ENCODE peak calls at places on chromosome 20, in seven cellular contexts. One of them, this sample, is unnamed.

GRCh38 chr20:8244637-8245036 is 112.6 kb downstream of the PLCB1 start:
- DNase-seq in cardiac muscle cell: peak; percentile 92
- DNase-seq in lower lobe of right lung: no peak
- DNase-seq in esophagus muscularis mucosa: no peak
- DNase-seq in transverse colon: no peak
- DNase-seq in IMR-90: peak; percentile 67
- DNase-seq in GM23248: peak; percentile 77
- DNase-seq in this sample: peak; percentile 40

GRCh38 chr20:3811421-3812258 is 8.7 kb upstream of the AP5S1 start:
- DNase-seq in lower lobe of right lung: peak; percentile 98
- DNase-seq in cardiac muscle cell: peak; percentile 100
- DNase-seq in GM23248: peak; percentile 98
- DNase-seq in transverse colon: peak; percentile 98
- DNase-seq in IMR-90: peak; percentile 99
- DNase-seq in esophagus muscularis mucosa: peak; percentile 99
- DNase-seq in this sample: peak; percentile 95

GRCh38 chr20:1964061-1964460 is 29.8 kb downstream of the PDYN start:
- DNase-seq in GM23248: no peak
- DNase-seq in IMR-90: no peak
- DNase-seq in transverse colon: no peak
- DNase-seq in lower lobe of right lung: no peak
- DNase-seq in cardiac muscle cell: no peak
- DNase-seq in esophagus muscularis mucosa: no peak
- DNase-seq in this sample: no peak

GRCh38 chr20:56801991-56802740 is 173.1 kb downstream of the TFAP2C start:
- DNase-seq in lower lobe of right lung: no peak
- DNase-seq in esophagus muscularis mucosa: no peak
- DNase-seq in transverse colon: no peak
- DNase-seq in GM23248: peak; percentile 38
- DNase-seq in IMR-90: peak; percentile 54
- DNase-seq in cardiac muscle cell: peak; percentile 28
- DNase-seq in this sample: no peak

GRCh38 chr20:37627060-37627766 is 66.6 kb upstream of the CTNNBL1 start:
- DNase-seq in cardiac muscle cell: peak; percentile 77
- DNase-seq in IMR-90: peak; percentile 55
- DNase-seq in transverse colon: no peak
- DNase-seq in esophagus muscularis mucosa: no peak
- DNase-seq in lower lobe of right lung: no peak
- DNase-seq in GM23248: peak; percentile 63
- DNase-seq in this sample: peak; percentile 81

GRCh38 chr20:44247676-44248419 is 740 bp downstream of the GDAP1L1 start:
- DNase-seq in IMR-90: peak; percentile 15
- DNase-seq in esophagus muscularis mucosa: no peak
- DNase-seq in transverse colon: no peak
- DNase-seq in GM23248: peak; percentile 46
- DNase-seq in lower lobe of right lung: no peak
- DNase-seq in cardiac muscle cell: peak; percentile 49
- DNase-seq in this sample: peak; percentile 78

GRCh38 chr20:35947489-35947888 is 6.8 kb downstream of the SCAND1 start:
- DNase-seq in IMR-90: peak; percentile 4
- DNase-seq in cardiac muscle cell: peak; percentile 23
- DNase-seq in lower lobe of right lung: no peak
- DNase-seq in GM23248: peak; percentile 45
- DNase-seq in transverse colon: no peak
- DNase-seq in esophagus muscularis mucosa: no peak
- DNase-seq in this sample: peak; percentile 13

GRCh38 chr20:21517566-21518277 is 3.9 kb upstream of the NKX2-2 start:
- DNase-seq in esophagus muscularis mucosa: no peak
- DNase-seq in lower lobe of right lung: peak; percentile 33
- DNase-seq in cardiac muscle cell: no peak
- DNase-seq in IMR-90: no peak
- DNase-seq in GM23248: no peak
- DNase-seq in transverse colon: no peak
- DNase-seq in this sample: no peak

GRCh38 chr20:34058831-34059230 is 53.2 kb downstream of the EIF2S2 start:
- DNase-seq in cardiac muscle cell: peak; percentile 17
- DNase-seq in transverse colon: no peak
- DNase-seq in esophagus muscularis mucosa: no peak
- DNase-seq in lower lobe of right lung: no peak
- DNase-seq in IMR-90: peak; percentile 23
- DNase-seq in GM23248: peak; percentile 30
- DNase-seq in this sample: no peak

GRCh38 chr20:8401491-8401890 is 269.4 kb downstream of the PLCB1 start:
- DNase-seq in lower lobe of right lung: no peak
- DNase-seq in IMR-90: peak; percentile 44
- DNase-seq in esophagus muscularis mucosa: no peak
- DNase-seq in transverse colon: no peak
- DNase-seq in cardiac muscle cell: no peak
- DNase-seq in GM23248: no peak
- DNase-seq in this sample: no peak

GRCh38 chr20:34595377-34596184 is 37.1 kb downstream of the MAP1LC3A start:
- DNase-seq in lower lobe of right lung: no peak
- DNase-seq in GM23248: no peak
- DNase-seq in IMR-90: no peak
- DNase-seq in esophagus muscularis mucosa: peak; percentile 39
- DNase-seq in cardiac muscle cell: no peak
- DNase-seq in transverse colon: no peak
- DNase-seq in this sample: no peak

GRCh38 chr20:4697189-4697873 is 24.4 kb upstream of the PRND start:
- DNase-seq in transverse colon: no peak
- DNase-seq in lower lobe of right lung: no peak
- DNase-seq in GM23248: no peak
- DNase-seq in cardiac muscle cell: no peak
- DNase-seq in esophagus muscularis mucosa: no peak
- DNase-seq in IMR-90: no peak
- DNase-seq in this sample: no peak

GRCh38 chr20:40741507-40742106 is 52.6 kb upstream of the MAFB start:
- DNase-seq in GM23248: peak; percentile 61
- DNase-seq in cardiac muscle cell: peak; percentile 66
- DNase-seq in IMR-90: peak; percentile 34
- DNase-seq in esophagus muscularis mucosa: no peak
- DNase-seq in lower lobe of right lung: no peak
- DNase-seq in transverse colon: peak; percentile 51
- DNase-seq in this sample: peak; percentile 53

GRCh38 chr20:33653900-33654596 is 8.1 kb upstream of the C20orf144 start:
- DNase-seq in GM23248: no peak
- DNase-seq in transverse colon: peak; percentile 87
- DNase-seq in cardiac muscle cell: no peak
- DNase-seq in esophagus muscularis mucosa: no peak
- DNase-seq in lower lobe of right lung: peak; percentile 80
- DNase-seq in IMR-90: no peak
- DNase-seq in this sample: peak; percentile 96

GRCh38 chr20:37395921-37396519 is 50.1 kb downstream of the SRC start:
- DNase-seq in cardiac muscle cell: no peak
- DNase-seq in GM23248: no peak
- DNase-seq in IMR-90: no peak
- DNase-seq in esophagus muscularis mucosa: no peak
- DNase-seq in transverse colon: no peak
- DNase-seq in lower lobe of right lung: peak; percentile 45
- DNase-seq in this sample: peak; percentile 64

GRCh38 chr20:42190084-42190483 is 571.9 kb upstream of the CHD6 start:
- DNase-seq in transverse colon: no peak
- DNase-seq in esophagus muscularis mucosa: no peak
- DNase-seq in GM23248: no peak
- DNase-seq in cardiac muscle cell: no peak
- DNase-seq in IMR-90: no peak
- DNase-seq in lower lobe of right lung: no peak
- DNase-seq in this sample: no peak

DNA sequence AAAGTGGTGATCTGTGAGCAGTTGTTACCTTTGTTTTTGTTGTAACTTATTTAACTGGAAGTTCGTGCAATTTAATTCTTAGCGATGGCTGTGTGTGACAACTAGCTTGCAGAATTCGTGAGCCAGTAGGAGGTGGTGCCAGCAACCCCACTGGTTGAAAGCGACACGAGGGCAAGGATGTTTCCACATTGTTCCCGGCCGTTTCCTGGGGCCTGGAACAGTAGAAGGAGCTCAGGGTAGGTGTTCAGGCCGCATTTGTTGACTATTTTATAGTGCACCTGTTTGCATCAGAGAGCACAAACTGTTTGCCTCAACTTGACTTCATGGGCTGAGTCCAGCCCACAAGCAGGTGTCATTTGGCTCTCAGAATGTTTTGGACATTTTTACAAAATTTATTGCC is 112.1 kb upstream of the PTPN1 start:
- DNase-seq in IMR-90: no peak
- DNase-seq in transverse colon: no peak
- DNase-seq in esophagus muscularis mucosa: no peak
- DNase-seq in lower lobe of right lung: no peak
- DNase-seq in GM23248: no peak
- DNase-seq in cardiac muscle cell: no peak
- DNase-seq in this sample: no peak
- H3K27ac ChIP-seq in IMR-90: no peak overlapping the region
- H3K27ac ChIP-seq in transverse colon: peak overlapping the region; percentile 64
- H3K27ac ChIP-seq in esophagus muscularis mucosa: peak overlapping the region; percentile 78
- H3K27ac ChIP-seq in lower lobe of right lung: peak overlapping the region; percentile 79
- H3K27ac ChIP-seq in GM23248: no peak overlapping the region
- H3K27ac ChIP-seq in cardiac muscle cell: peak overlapping the region; percentile 90
- H3K27ac ChIP-seq in this sample: no peak overlapping the region

DNA sequence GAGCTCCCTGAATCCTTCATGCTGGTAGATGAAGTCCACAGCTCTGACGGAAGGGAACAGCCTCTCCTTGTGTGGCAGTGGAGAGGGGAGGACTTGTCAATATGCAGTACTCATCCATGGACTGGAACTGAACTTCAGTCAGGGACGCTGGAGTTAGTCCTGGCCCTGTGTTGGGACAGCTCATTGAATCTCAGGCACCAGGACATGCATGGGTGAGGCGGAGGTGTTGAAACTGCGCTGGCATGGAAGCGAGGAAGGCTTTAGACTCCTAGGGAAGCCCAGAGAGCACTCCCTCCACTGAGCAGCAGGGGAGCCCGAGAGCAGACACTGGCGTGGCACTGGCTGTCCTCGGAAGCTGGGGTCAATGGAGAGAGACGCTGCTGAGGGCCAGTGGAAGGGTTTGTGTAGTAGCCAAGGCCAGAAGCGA is 161.3 kb upstream of the GGTLC1 start:
- DNase-seq in lower lobe of right lung: no peak
- DNase-seq in transverse colon: no peak
- DNase-seq in GM23248: peak; percentile 40
- DNase-seq in IMR-90: no peak
- DNase-seq in esophagus muscularis mucosa: peak; percentile 74
- DNase-seq in cardiac muscle cell: peak; percentile 25
- DNase-seq in this sample: peak; percentile 65
- H3K27ac ChIP-seq in lower lobe of right lung: no peak overlapping the region
- H3K27ac ChIP-seq in transverse colon: no peak overlapping the region
- H3K27ac ChIP-seq in GM23248: no peak overlapping the region
- H3K27ac ChIP-seq in IMR-90: no peak overlapping the region
- H3K27ac ChIP-seq in esophagus muscularis mucosa: no peak overlapping the region
- H3K27ac ChIP-seq in cardiac muscle cell: no peak overlapping the region
- H3K27ac ChIP-seq in this sample: no peak overlapping the region

GRCh38 chr20:58894652-58895051 is 42.1 kb downstream of the GNAS start:
- DNase-seq in lower lobe of right lung: no peak
- DNase-seq in IMR-90: no peak
- DNase-seq in cardiac muscle cell: no peak
- DNase-seq in esophagus muscularis mucosa: no peak
- DNase-seq in transverse colon: no peak
- DNase-seq in GM23248: no peak
- DNase-seq in this sample: no peak
- H3K27ac ChIP-seq in lower lobe of right lung: no peak overlapping the region
- H3K27ac ChIP-seq in IMR-90: no peak overlapping the region
- H3K27ac ChIP-seq in cardiac muscle cell: peak overlapping the region; percentile 35
- H3K27ac ChIP-seq in esophagus muscularis mucosa: no peak overlapping the region
- H3K27ac ChIP-seq in transverse colon: peak overlapping the region; percentile 21
- H3K27ac ChIP-seq in GM23248: peak overlapping the region; percentile 96
- H3K27ac ChIP-seq in this sample: peak overlapping the region; percentile 100

DNA sequence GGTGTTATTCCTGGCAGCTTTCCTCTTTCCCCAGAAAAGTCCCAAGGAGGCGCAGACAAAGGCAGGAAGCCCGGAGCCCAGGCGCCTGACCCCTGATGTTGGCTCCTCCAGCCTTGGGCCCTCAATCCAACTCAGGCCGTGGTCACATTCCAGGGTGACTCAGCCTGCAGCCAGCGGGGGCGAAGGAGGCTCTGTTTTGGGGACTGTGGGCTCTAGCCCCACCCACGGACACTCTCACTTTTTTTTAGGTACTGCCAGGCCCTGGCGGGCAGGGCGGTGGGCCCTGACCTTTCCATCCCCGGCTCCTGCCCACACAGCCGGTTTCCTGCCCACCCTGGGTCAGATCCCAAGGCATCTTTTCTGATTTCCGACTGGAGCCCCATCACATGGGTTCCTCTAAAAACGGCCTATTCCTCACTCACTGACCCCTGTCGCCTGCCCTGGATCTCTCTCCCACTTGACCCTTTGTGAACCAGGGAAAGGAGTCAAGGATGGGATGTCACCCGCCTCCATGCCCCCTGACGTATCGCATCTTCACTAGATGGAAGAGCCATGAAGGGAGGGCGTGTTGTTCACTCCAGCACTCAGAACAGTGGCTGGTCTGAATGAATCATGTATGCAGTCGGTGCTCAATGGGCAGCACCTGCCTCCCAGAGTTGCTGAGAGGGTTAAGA is 5.5 kb downstream of the PTGIS start:
- DNase-seq in IMR-90: peak; percentile 84
- DNase-seq in transverse colon: peak; percentile 43
- DNase-seq in esophagus muscularis mucosa: no peak
- DNase-seq in cardiac muscle cell: peak; percentile 91
- DNase-seq in GM23248: peak; percentile 96
- DNase-seq in lower lobe of right lung: no peak
- DNase-seq in this sample: peak; percentile 41
- H3K27ac ChIP-seq in IMR-90: peak overlapping the region; percentile 31
- H3K27ac ChIP-seq in transverse colon: peak overlapping the region; percentile 71
- H3K27ac ChIP-seq in esophagus muscularis mucosa: peak overlapping the region; percentile 84
- H3K27ac ChIP-seq in cardiac muscle cell: no peak overlapping the region
- H3K27ac ChIP-seq in GM23248: peak overlapping the region; percentile 95
- H3K27ac ChIP-seq in lower lobe of right lung: peak overlapping the region; percentile 70
- H3K27ac ChIP-seq in this sample: peak overlapping the region; percentile 38

GRCh38 chr20:19969507-19970255 is 47.5 kb upstream of the NAA20 start:
- DNase-seq in esophagus muscularis mucosa: no peak
- DNase-seq in lower lobe of right lung: no peak
- DNase-seq in transverse colon: no peak
- DNase-seq in cardiac muscle cell: peak; percentile 27
- DNase-seq in GM23248: no peak
- DNase-seq in IMR-90: no peak
- DNase-seq in this sample: no peak
- H3K27ac ChIP-seq in esophagus muscularis mucosa: no peak overlapping the region
- H3K27ac ChIP-seq in lower lobe of right lung: peak overlapping the region; percentile 7
- H3K27ac ChIP-seq in transverse colon: no peak overlapping the region
- H3K27ac ChIP-seq in cardiac muscle cell: peak overlapping the region; percentile 26
- H3K27ac ChIP-seq in GM23248: no peak overlapping the region
- H3K27ac ChIP-seq in IMR-90: peak overlapping the region; percentile 5
- H3K27ac ChIP-seq in this sample: no peak overlapping the region

GRCh38 chr20:63642518-63643247 is 10.5 kb downstream of the STMN3 start:
- DNase-seq in cardiac muscle cell: no peak
- DNase-seq in IMR-90: no peak
- DNase-seq in lower lobe of right lung: no peak
- DNase-seq in GM23248: no peak
- DNase-seq in transverse colon: peak; percentile 29
- DNase-seq in esophagus muscularis mucosa: no peak
- DNase-seq in this sample: no peak
- H3K27ac ChIP-seq in cardiac muscle cell: no peak overlapping the region
- H3K27ac ChIP-seq in IMR-90: no peak overlapping the region
- H3K27ac ChIP-seq in lower lobe of right lung: peak overlapping the region; percentile 72
- H3K27ac ChIP-seq in GM23248: no peak overlapping the region
- H3K27ac ChIP-seq in transverse colon: peak overlapping the region; percentile 82
- H3K27ac ChIP-seq in esophagus muscularis mucosa: peak overlapping the region; percentile 81
- H3K27ac ChIP-seq in this sample: peak overlapping the region; percentile 76

GRCh38 chr20:10453241-10453640 is 18.1 kb downstream of the SLX4IP start:
- DNase-seq in transverse colon: peak; percentile 35
- DNase-seq in IMR-90: no peak
- DNase-seq in cardiac muscle cell: no peak
- DNase-seq in GM23248: no peak
- DNase-seq in lower lobe of right lung: no peak
- DNase-seq in esophagus muscularis mucosa: no peak
- DNase-seq in this sample: no peak
- H3K27ac ChIP-seq in transverse colon: no peak overlapping the region
- H3K27ac ChIP-seq in IMR-90: no peak overlapping the region
- H3K27ac ChIP-seq in cardiac muscle cell: no peak overlapping the region
- H3K27ac ChIP-seq in GM23248: no peak overlapping the region
- H3K27ac ChIP-seq in lower lobe of right lung: no peak overlapping the region
- H3K27ac ChIP-seq in esophagus muscularis mucosa: no peak overlapping the region
- H3K27ac ChIP-seq in this sample: no peak overlapping the region

GRCh38 chr20:64078934-64079272 is 415 bp downstream of the RGS19 start:
- DNase-seq in IMR-90: no peak
- DNase-seq in transverse colon: no peak
- DNase-seq in GM23248: no peak
- DNase-seq in lower lobe of right lung: no peak
- DNase-seq in cardiac muscle cell: no peak
- DNase-seq in esophagus muscularis mucosa: no peak
- DNase-seq in this sample: no peak
- H3K27ac ChIP-seq in IMR-90: no peak overlapping the region
- H3K27ac ChIP-seq in transverse colon: peak overlapping the region; percentile 75
- H3K27ac ChIP-seq in GM23248: no peak overlapping the region
- H3K27ac ChIP-seq in lower lobe of right lung: peak overlapping the region; percentile 82
- H3K27ac ChIP-seq in cardiac muscle cell: no peak overlapping the region
- H3K27ac ChIP-seq in esophagus muscularis mucosa: peak overlapping the region; percentile 80
- H3K27ac ChIP-seq in this sample: no peak overlapping the region